ENCODE peak calls at places on chromosome 5, in four cellular contexts. One of them, this sample, is unnamed.

GRCh38 chr5:132253452-132254320 is 3.8 kb upstream of the PDLIM4 start:
- DNase-seq in activated T-helper 1 cell treated with anti-CD3 and anti-CD28 coated beads, Interleukin-2, amount 50 U/mL, for 16 hours: no peak
- DNase-seq in CD8-positive, alpha-beta memory T cell: no peak
- DNase-seq in anterior cingulate cortex: no peak
- DNase-seq in this sample: no peak

GRCh38 chr5:133247881-133248642 is 196.2 kb downstream of the HSPA4 start:
- DNase-seq in CD8-positive, alpha-beta memory T cell: no peak
- DNase-seq in activated T-helper 1 cell treated with anti-CD3 and anti-CD28 coated beads, Interleukin-2, amount 50 U/mL, for 16 hours: no peak
- DNase-seq in anterior cingulate cortex: no peak
- DNase-seq in this sample: no peak

GRCh38 chr5:118883396-118883795 is 105.0 kb downstream of the DTWD2 start:
- DNase-seq in anterior cingulate cortex: no peak
- DNase-seq in CD8-positive, alpha-beta memory T cell: no peak
- DNase-seq in activated T-helper 1 cell treated with anti-CD3 and anti-CD28 coated beads, Interleukin-2, amount 50 U/mL, for 16 hours: no peak
- DNase-seq in this sample: no peak

GRCh38 chr5:44909009-44909408 is 100.3 kb downstream of the MRPS30 start:
- DNase-seq in activated T-helper 1 cell treated with anti-CD3 and anti-CD28 coated beads, Interleukin-2, amount 50 U/mL, for 16 hours: no peak
- DNase-seq in CD8-positive, alpha-beta memory T cell: no peak
- DNase-seq in anterior cingulate cortex: no peak
- DNase-seq in this sample: no peak

GRCh38 chr5:13553896-13554295 is 390.6 kb downstream of the DNAH5 start:
- DNase-seq in CD8-positive, alpha-beta memory T cell: no peak
- DNase-seq in anterior cingulate cortex: no peak
- DNase-seq in activated T-helper 1 cell treated with anti-CD3 and anti-CD28 coated beads, Interleukin-2, amount 50 U/mL, for 16 hours: no peak
- DNase-seq in this sample: no peak

GRCh38 chr5:98108497-98108896 is 665.0 kb upstream of the RGMB start:
- DNase-seq in anterior cingulate cortex: no peak
- DNase-seq in CD8-positive, alpha-beta memory T cell: no peak
- DNase-seq in activated T-helper 1 cell treated with anti-CD3 and anti-CD28 coated beads, Interleukin-2, amount 50 U/mL, for 16 hours: no peak
- DNase-seq in this sample: no peak

GRCh38 chr5:95048633-95049032 is 236.3 kb downstream of the MCTP1 start:
- DNase-seq in activated T-helper 1 cell treated with anti-CD3 and anti-CD28 coated beads, Interleukin-2, amount 50 U/mL, for 16 hours: no peak
- DNase-seq in anterior cingulate cortex: no peak
- DNase-seq in CD8-positive, alpha-beta memory T cell: no peak
- DNase-seq in this sample: no peak

GRCh38 chr5:33148076-33148501 is 292.7 kb upstream of the TARS1 start:
- DNase-seq in CD8-positive, alpha-beta memory T cell: no peak
- DNase-seq in anterior cingulate cortex: no peak
- DNase-seq in activated T-helper 1 cell treated with anti-CD3 and anti-CD28 coated beads, Interleukin-2, amount 50 U/mL, for 16 hours: no peak
- DNase-seq in this sample: no peak

GRCh38 chr5:37847978-37848425 is 8.2 kb upstream of the GDNF start:
- DNase-seq in anterior cingulate cortex: no peak
- DNase-seq in activated T-helper 1 cell treated with anti-CD3 and anti-CD28 coated beads, Interleukin-2, amount 50 U/mL, for 16 hours: no peak
- DNase-seq in CD8-positive, alpha-beta memory T cell: no peak
- DNase-seq in this sample: no peak

GRCh38 chr5:132489871-132490483 is 596 bp downstream of the IRF1 start:
- DNase-seq in anterior cingulate cortex: peak; percentile 38
- DNase-seq in CD8-positive, alpha-beta memory T cell: no peak
- DNase-seq in activated T-helper 1 cell treated with anti-CD3 and anti-CD28 coated beads, Interleukin-2, amount 50 U/mL, for 16 hours: no peak
- DNase-seq in this sample: peak; percentile 39

GRCh38 chr5:93438124-93438523 is 142.9 kb downstream of the NR2F1-AS1 start:
- DNase-seq in CD8-positive, alpha-beta memory T cell: no peak
- DNase-seq in activated T-helper 1 cell treated with anti-CD3 and anti-CD28 coated beads, Interleukin-2, amount 50 U/mL, for 16 hours: no peak
- DNase-seq in anterior cingulate cortex: no peak
- DNase-seq in this sample: no peak

GRCh38 chr5:27489701-27490100 is 451.3 kb upstream of the CDH9 start:
- DNase-seq in CD8-positive, alpha-beta memory T cell: no peak
- DNase-seq in activated T-helper 1 cell treated with anti-CD3 and anti-CD28 coated beads, Interleukin-2, amount 50 U/mL, for 16 hours: no peak
- DNase-seq in anterior cingulate cortex: no peak
- DNase-seq in this sample: no peak

GRCh38 chr5:14464661-14465060 is 116.9 kb upstream of the OTULINL start:
- DNase-seq in CD8-positive, alpha-beta memory T cell: no peak
- DNase-seq in activated T-helper 1 cell treated with anti-CD3 and anti-CD28 coated beads, Interleukin-2, amount 50 U/mL, for 16 hours: no peak
- DNase-seq in anterior cingulate cortex: no peak
- DNase-seq in this sample: no peak

GRCh38 chr5:32865475-32865874 is 154.4 kb downstream of the NPR3 start:
- DNase-seq in CD8-positive, alpha-beta memory T cell: no peak
- DNase-seq in anterior cingulate cortex: no peak
- DNase-seq in activated T-helper 1 cell treated with anti-CD3 and anti-CD28 coated beads, Interleukin-2, amount 50 U/mL, for 16 hours: no peak
- DNase-seq in this sample: no peak

GRCh38 chr5:33240552-33240951 is 200.2 kb upstream of the TARS1 start:
- DNase-seq in anterior cingulate cortex: no peak
- DNase-seq in CD8-positive, alpha-beta memory T cell: no peak
- DNase-seq in activated T-helper 1 cell treated with anti-CD3 and anti-CD28 coated beads, Interleukin-2, amount 50 U/mL, for 16 hours: no peak
- DNase-seq in this sample: no peak

GRCh38 chr5:138832218-138832617 is 42.9 kb downstream of the LRRTM2 start:
- DNase-seq in anterior cingulate cortex: no peak
- DNase-seq in activated T-helper 1 cell treated with anti-CD3 and anti-CD28 coated beads, Interleukin-2, amount 50 U/mL, for 16 hours: no peak
- DNase-seq in CD8-positive, alpha-beta memory T cell: no peak
- DNase-seq in this sample: no peak

GRCh38 chr5:178642351-178642909 is 15.6 kb upstream of the CLK4 start:
- DNase-seq in CD8-positive, alpha-beta memory T cell: no peak
- DNase-seq in activated T-helper 1 cell treated with anti-CD3 and anti-CD28 coated beads, Interleukin-2, amount 50 U/mL, for 16 hours: no peak
- DNase-seq in anterior cingulate cortex: no peak
- DNase-seq in this sample: no peak

GRCh38 chr5:77867194-77867691 is 91.1 kb upstream of the TBCA start:
- DNase-seq in anterior cingulate cortex: no peak
- DNase-seq in CD8-positive, alpha-beta memory T cell: no peak
- DNase-seq in activated T-helper 1 cell treated with anti-CD3 and anti-CD28 coated beads, Interleukin-2, amount 50 U/mL, for 16 hours: no peak
- DNase-seq in this sample: no peak

This sample was measured in breast epithelium.